ENCODE peak calls at places on chromosomes 13 and 19, in eight cellular contexts. S is caudate nucleus; T is A549; I is CD4-positive, CD25-positive, alpha-beta regulatory T cell; K is substantia nigra; V is iPS DF 6.9; C is tibial nerve; F is neural progenitor cell. M is an unnamed sample.

GRCh38 chr19:53780506-53780905 is 43.6 kb downstream of the NLRP12 start:
- DNase-seq in K (no peak), T (no peak), V (no peak), F (no peak), C (no peak), I (no peak), S (no peak), M (no peak)

GRCh38 chr13:31742102-31742695 is 2.9 kb downstream of the RXFP2 start:
- DNase-seq in I (peak), F (peak), V (peak), S (peak), T (peak), C (peak), K (peak), M (no peak)

GRCh38 chr13:98478134-98479129 is 98.5 kb downstream of the STK24 start:
- DNase-seq in C (no peak), S (no peak), I (no peak), K (no peak), T (no peak), V (no peak), F (peak), M (no peak)

GRCh38 chr19:34824686-34825085 is 51.7 kb upstream of the ZNF599 start:
- DNase-seq in S (no peak), I (no peak), T (no peak), K (no peak), C (no peak), V (no peak), F (no peak), M (no peak)

GRCh38 chr13:26600345-26600761 is 42.9 kb downstream of the WASF3 start:
- DNase-seq in F (no peak), K (no peak), V (no peak), C (no peak), S (no peak), T (no peak), I (no peak), M (no peak)

GRCh38 chr13:26185720-26186119 is 36.4 kb downstream of the RNF6 start:
- DNase-seq in F (no peak), I (no peak), T (no peak), V (no peak), S (no peak), K (no peak), C (no peak), M (no peak)

GRCh38 chr13:101751488-101751887 is 299.0 kb downstream of the ITGBL1 start:
- DNase-seq in V (no peak), C (no peak), T (peak), S (no peak), F (no peak), I (no peak), K (no peak), M (peak)

GRCh38 chr13:34591163-34591562 is 350.9 kb upstream of the NBEA start:
- DNase-seq in K (no peak), T (no peak), C (no peak), V (no peak), F (no peak), I (no peak), S (no peak), M (no peak)

GRCh38 chr19:55141696-55142095 is 7.3 kb downstream of the TNNT1 start:
- DNase-seq in S (no peak), I (no peak), T (no peak), V (no peak), F (peak), C (no peak), K (no peak), M (no peak)

GRCh38 chr19:35400773-35401100 is 29.9 kb downstream of the GPR42 start:
- DNase-seq in S (no peak), V (no peak), C (no peak), I (no peak), F (no peak), T (no peak), K (no peak), M (no peak)

GRCh38 chr19:1651548-1652394 is 644 bp downstream of the TCF3 start:
- DNase-seq in K (peak), I (peak), T (no peak), V (no peak), S (no peak), F (peak), C (no peak), M (no peak)

GRCh38 chr13:112690242-112690943 is 555 bp downstream of the ATP11A start:
- DNase-seq in S (peak), I (peak), K (peak), V (no peak), T (no peak), C (no peak), F (peak), M (no peak)

GRCh38 chr19:17847538-17848366 is at the start of gene JAK3:
- DNase-seq in K (peak), C (no peak), T (no peak), I (peak), F (peak), V (no peak), S (peak), M (no peak)

GRCh38 chr13:45481688-45482087 is 16.9 kb downstream of the COG3 start:
- DNase-seq in T (no peak), C (no peak), I (no peak), F (no peak), S (no peak), V (no peak), K (no peak), M (no peak)

GRCh38 chr19:51145926-51146493 is 3.9 kb downstream of the SIGLEC7 start:
- DNase-seq in K (no peak), C (no peak), T (no peak), F (no peak), I (no peak), V (no peak), S (no peak), M (no peak)

GRCh38 chr13:77898097-77898496 is 20.5 kb downstream of the EDNRB start:
- DNase-seq in V (no peak), K (no peak), F (no peak), I (no peak), C (no peak), T (no peak), S (no peak), M (no peak)
- H3K27ac ChIP-seq in V (no peak), K (no peak), F (no peak), I (no peak), C (peak), T (no peak), S (no peak), M (no peak)

GRCh38 chr13:73325351-73326214 is 266.8 kb downstream of the KLF5 start:
- DNase-seq in F (no peak), V (no peak), K (no peak), T (peak), C (no peak), S (no peak), I (no peak), M (no peak)

GRCh38 chr13:73323615-73324014 is 264.8 kb downstream of the KLF5 start:
- DNase-seq in S (no peak), T (no peak), C (no peak), I (no peak), V (no peak), K (no peak), F (no peak), M (no peak)

GRCh38 chr13:73327579-73327978 is 268.8 kb downstream of the KLF5 start:
- DNase-seq in C (no peak), I (no peak), V (no peak), S (no peak), T (no peak), K (no peak), F (no peak), M (no peak)

GRCh38 chr13:73324842-73325241 is 266.0 kb downstream of the KLF5 start:
- DNase-seq in S (no peak), K (no peak), T (no peak), C (no peak), I (no peak), V (no peak), F (no peak), M (no peak)

GRCh38 chr13:73326215-73326558 is 267.4 kb downstream of the KLF5 start:
- DNase-seq in T (no peak), S (no peak), I (no peak), C (no peak), F (no peak), V (no peak), K (no peak), M (no peak)
- H3K27ac ChIP-seq in T (peak), S (no peak), I (no peak), C (no peak), F (no peak), V (no peak), K (no peak), M (peak)

DNA sequence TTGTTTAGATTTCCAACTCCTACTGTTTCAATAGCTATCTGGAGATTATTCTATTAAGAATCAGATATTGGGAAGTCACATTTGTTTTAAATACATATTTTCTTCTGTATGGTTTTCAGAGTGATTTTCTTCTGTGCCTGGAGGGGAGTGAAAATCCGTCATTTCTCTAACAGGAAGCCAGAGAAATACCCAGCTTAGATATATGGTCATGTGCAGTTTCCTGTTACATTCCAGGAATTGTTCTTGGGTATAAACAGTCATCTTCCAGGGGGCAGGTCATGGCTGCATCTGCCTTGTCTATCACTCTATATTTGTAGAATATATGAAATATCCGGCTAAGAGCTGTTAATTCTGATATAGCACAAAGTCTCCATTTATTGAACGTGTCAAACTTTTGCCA is 77.5 kb upstream of the MIR17HG start:
- DNase-seq in F (no peak), C (no peak), S (no peak), I (no peak), K (no peak), T (no peak), V (no peak), M (no peak)
- H3K27ac ChIP-seq in F (no peak), C (no peak), S (no peak), I (no peak), K (no peak), T (no peak), V (no peak), M (no peak)

GRCh38 chr13:110305001-110305400 is 2.0 kb downstream of the COL4A1 start:
- DNase-seq in K (no peak), F (no peak), T (no peak), V (no peak), I (no peak), C (no peak), S (no peak), M (no peak)
- H3K27ac ChIP-seq in K (no peak), F (no peak), T (peak), V (no peak), I (no peak), C (peak), S (no peak), M (no peak)

GRCh38 chr13:97221491-97221890 is 642 bp upstream of the MBNL2 start:
- DNase-seq in V (no peak), F (no peak), T (no peak), K (no peak), S (no peak), I (no peak), C (no peak), M (no peak)
- H3K27ac ChIP-seq in V (no peak), F (no peak), T (peak), K (peak), S (peak), I (peak), C (peak), M (peak)

DNA sequence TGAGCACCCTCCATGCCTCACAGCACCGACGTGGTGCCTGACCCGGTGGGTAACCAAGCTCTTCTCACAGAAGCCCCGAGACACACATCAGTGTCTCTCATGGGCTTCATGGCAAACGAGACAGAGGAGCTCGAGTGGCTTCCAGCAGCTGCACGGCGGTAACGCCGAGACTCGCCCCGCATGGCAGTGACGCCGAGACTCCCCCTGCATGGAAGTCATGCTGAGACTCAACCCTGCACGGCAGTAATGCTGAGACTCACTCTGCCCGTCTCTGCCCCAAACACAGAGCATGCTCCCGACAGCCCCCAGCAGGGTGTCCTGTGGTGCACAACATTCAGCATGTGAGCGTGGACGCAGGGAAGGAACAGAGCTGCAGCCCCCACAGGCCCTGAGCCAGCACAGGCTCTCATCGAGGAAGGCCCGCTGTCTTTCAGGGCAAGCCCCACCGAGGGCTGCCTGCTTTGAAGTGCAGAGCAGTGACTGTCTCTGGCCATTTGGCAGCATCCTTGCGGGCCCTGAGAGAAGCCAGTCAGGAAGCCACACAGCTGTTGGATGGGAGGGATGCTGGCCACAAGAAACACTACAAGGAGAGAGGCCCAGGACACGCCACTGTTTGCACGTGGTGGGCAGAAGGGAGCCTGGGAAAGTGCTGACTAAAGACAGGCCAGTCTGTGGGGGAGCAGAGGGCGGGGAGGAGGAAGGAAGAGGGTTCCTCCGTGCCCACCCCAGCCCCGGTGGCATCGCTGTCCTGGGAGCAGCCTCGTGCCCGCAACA is 9.5 kb downstream of the GAS6 start:
- DNase-seq in V (no peak), F (no peak), S (peak), I (no peak), C (no peak), T (no peak), K (peak), M (no peak)
- H3K27ac ChIP-seq in V (no peak), F (no peak), S (no peak), I (no peak), C (peak), T (no peak), K (peak), M (no peak)

GRCh38 chr13:110642291-110642981 is 27.1 kb downstream of the NAXD start:
- DNase-seq in S (no peak), K (no peak), C (no peak), T (no peak), F (no peak), V (no peak), I (no peak), M (no peak)

GRCh38 chr13:110639935-110640334 is 24.6 kb downstream of the NAXD start:
- DNase-seq in I (no peak), S (no peak), F (no peak), T (no peak), V (no peak), K (no peak), C (no peak), M (no peak)

GRCh38 chr13:110641055-110642015 is 26.0 kb downstream of the NAXD start:
- DNase-seq in S (no peak), K (no peak), F (no peak), T (no peak), I (no peak), V (no peak), C (no peak), M (no peak)

GRCh38 chr13:110638814-110639806 is 23.8 kb downstream of the NAXD start:
- DNase-seq in I (no peak), S (no peak), T (no peak), C (no peak), F (no peak), V (no peak), K (no peak), M (no peak)

GRCh38 chr13:110640591-110641029 is 25.3 kb downstream of the NAXD start:
- DNase-seq in K (no peak), C (no peak), I (no peak), S (no peak), V (no peak), F (no peak), T (no peak), M (no peak)
- H3K27ac ChIP-seq in K (no peak), C (no peak), I (no peak), S (no peak), V (no peak), F (no peak), T (no peak), M (no peak)

M was measured in epithelial cell of prostate.